ENCODE peak calls at places on chromosome 10, in eight cellular contexts. E is stimulated activated CD4-positive, alpha-beta T cell treated with anti-CD3 and anti-CD28 coated beads, Interleukin-1b, Interleukin-23, amount 100 ng/mL, for 48 hours; H is H9; M is pons; J is mesenchymal stem cell; P is foreskin fibroblast; R is activated T-helper 1 cell treated with anti-CD3 and anti-CD28 coated beads, Interleukin-2, amount 50 U/mL, for 16 hours; I is EL. X is an unnamed sample.

GRCh38 chr10:38008006-38008405 is 2.5 kb upstream of the ZNF33A start:
- DNase-seq in R (no peak), I (no peak), M (no peak), E (no peak), P (no peak), H (no peak), J (no peak), X (no peak)

GRCh38 chr10:75971402-75972211 is 540.2 kb downstream of the LRMDA start:
- DNase-seq in H (no peak), J (peak), R (no peak), I (peak), P (peak), E (no peak), M (no peak), X (no peak)

GRCh38 chr10:1393481-1393880 is 337.3 kb downstream of the WDR37 start:
- DNase-seq in J (no peak), M (no peak), I (no peak), H (no peak), E (no peak), R (no peak), P (no peak), X (no peak)

GRCh38 chr10:11853468-11853867 is 30.3 kb downstream of the PROSER2 start:
- DNase-seq in R (no peak), J (no peak), P (no peak), H (no peak), M (no peak), I (no peak), E (no peak), X (no peak)

GRCh38 chr10:30825495-30825894 is 195.9 kb upstream of the LYZL2 start:
- DNase-seq in M (no peak), E (no peak), J (peak), I (no peak), R (no peak), H (no peak), P (peak), X (no peak)

GRCh38 chr10:97762816-97763215 is 9.0 kb downstream of the SFRP5 start:
- DNase-seq in J (no peak), P (peak), R (no peak), H (peak), E (no peak), M (no peak), I (no peak), X (peak)

GRCh38 chr10:52740913-52741675 is 31.5 kb downstream of the MBL2 start:
- DNase-seq in H (peak), E (peak), M (peak), P (peak), I (peak), J (peak), R (no peak), X (no peak)

GRCh38 chr10:66322261-66322660 is 603.6 kb upstream of the LRRTM3 start:
- DNase-seq in H (no peak), E (no peak), R (no peak), I (peak), P (peak), M (peak), J (no peak), X (no peak)

GRCh38 chr10:132986076-132986475 is 43.7 kb upstream of the CFAP46 start:
- DNase-seq in R (no peak), I (no peak), J (no peak), P (no peak), E (no peak), M (no peak), H (no peak), X (no peak)

GRCh38 chr10:62454696-62455451 is 80.7 kb downstream of the ZNF365 start:
- DNase-seq in E (no peak), J (peak), R (no peak), P (peak), M (no peak), H (no peak), I (peak), X (peak)

GRCh38 chr10:7438196-7438986 is 27.6 kb upstream of the SFMBT2 start:
- DNase-seq in M (no peak), P (no peak), I (no peak), J (no peak), E (no peak), H (no peak), R (no peak), X (no peak)

X was measured in left ventricle myocardium inferior.